ENCODE peak calls at places on chromosomes 1 and 21, in nine cellular contexts. G, P, F, L, Y, X, B, I and O are unnamed samples.

GRCh38 chr1:118116401-118116800 is 68.6 kb downstream of the SPAG17 start:
- DNase-seq in G (no peak), P (no peak), F (no peak), L (no peak), Y (no peak), X (no peak), B (no peak), I (no peak), O (no peak)

GRCh38 chr1:227927971-227928741 is 19.6 kb downstream of the WNT9A start:
- DNase-seq in G (no peak), P (no peak), F (no peak), L (no peak), Y (no peak), X (no peak), B (no peak), I (no peak), O (no peak)

GRCh38 chr1:45864765-45865164 is 61.4 kb downstream of the MAST2 start:
- DNase-seq in G (no peak), P (no peak), F (no peak), L (no peak), Y (no peak), X (no peak), B (no peak), I (no peak), O (no peak)

GRCh38 chr1:17741052-17741451 is 14.1 kb upstream of the ACTL8 start:
- DNase-seq in G (no peak), P (no peak), F (no peak), L (no peak), Y (no peak), X (no peak), B (no peak), I (no peak), O (no peak)

GRCh38 chr1:188166654-188167053 is 1337.9 kb downstream of the PLA2G4A start:
- DNase-seq in G (no peak), P (no peak), F (no peak), L (no peak), Y (no peak), X (no peak), B (no peak), I (no peak), O (no peak)

GRCh38 chr21:45254557-45254930 is 33.2 kb downstream of the POFUT2 start:
- DNase-seq in G (no peak), P (no peak), F (no peak), L (no peak), Y (no peak), X (no peak), B (no peak), I (no peak), O (no peak)

GRCh38 chr1:19754482-19754881 is 45.2 kb downstream of the TMCO4 start:
- DNase-seq in G (no peak), P (no peak), F (no peak), L (no peak), Y (peak; percentile 54), X (no peak), B (no peak), I (no peak), O (no peak)

GRCh38 chr1:62941780-62942179 is 157.8 kb downstream of the ATG4C start:
- DNase-seq in G (no peak), P (no peak), F (no peak), L (no peak), Y (no peak), X (no peak), B (no peak), I (no peak), O (no peak)

GRCh38 chr1:27342391-27342777 is 562 bp downstream of the SYTL1 start:
- DNase-seq in G (no peak), P (no peak), F (no peak), L (peak; percentile 40), Y (no peak), X (no peak), B (no peak), I (no peak), O (no peak)

GRCh38 chr1:45913925-45914501 is 110.6 kb downstream of the MAST2 start:
- DNase-seq in G (no peak), P (no peak), F (no peak), L (no peak), Y (no peak), X (no peak), B (peak; percentile 8), I (no peak), O (no peak)

GRCh38 chr1:228445867-228446584 is 29.4 kb upstream of the TRIM17 start:
- DNase-seq in G (no peak), P (no peak), F (no peak), L (peak; percentile 31), Y (no peak), X (peak; percentile 37), B (peak; percentile 52), I (no peak), O (no peak)

GRCh38 chr1:119081267-119081666 is 59.2 kb downstream of the WARS2 start:
- DNase-seq in G (no peak), P (no peak), F (no peak), L (no peak), Y (no peak), X (peak; percentile 20), B (peak; percentile 11), I (no peak), O (no peak)

GRCh38 chr1:41622859-41623732 is 138.6 kb upstream of the EDN2 start:
- DNase-seq in G (no peak), P (no peak), F (no peak), L (no peak), Y (no peak), X (no peak), B (peak; percentile 23), I (no peak), O (no peak)

GRCh38 chr1:229186373-229187056 is 84.4 kb upstream of the RAB4A start:
- DNase-seq in G (no peak), P (no peak), F (no peak), L (no peak), Y (no peak), X (no peak), B (no peak), I (no peak), O (no peak)

GRCh38 chr1:154404984-154405761 is at the start of gene IL6R:
- DNase-seq in G (peak; percentile 55), P (peak; percentile 68), F (peak; percentile 57), L (peak; percentile 75), Y (peak; percentile 64), X (peak; percentile 96), B (peak; percentile 91), I (peak; percentile 87), O (peak; percentile 89)

GRCh38 chr21:29311802-29312201 is 13.1 kb downstream of the BACH1 start:
- DNase-seq in G (no peak), P (no peak), F (no peak), L (no peak), Y (no peak), X (no peak), B (no peak), I (no peak), O (no peak)

GRCh38 chr1:208895171-208895570 is 651.0 kb upstream of the PLXNA2 start:
- DNase-seq in G (no peak), P (no peak), F (no peak), L (no peak), Y (no peak), X (no peak), B (no peak), I (no peak), O (no peak)

GRCh38 chr1:152942161-152942560 is 4.8 kb upstream of the SPRR5 start:
- DNase-seq in G (no peak), P (no peak), F (no peak), L (no peak), Y (no peak), X (no peak), B (no peak), I (no peak), O (no peak)

GRCh38 chr21:36411301-36411700 is 26.1 kb downstream of the CHAF1B start:
- DNase-seq in G (no peak), P (no peak), F (no peak), L (no peak), Y (no peak), X (no peak), B (no peak), I (no peak), O (no peak)

GRCh38 chr1:245361951-245362350 is 207.2 kb downstream of the KIF26B start:
- DNase-seq in G (no peak), P (no peak), F (no peak), L (no peak), Y (no peak), X (no peak), B (no peak), I (no peak), O (no peak)

GRCh38 chr1:26168410-26169167 is at the start of gene C1orf232:
- DNase-seq in G (no peak), P (no peak), F (no peak), L (no peak), Y (no peak), X (peak; percentile 36), B (no peak), I (no peak), O (no peak)

GRCh38 chr1:212237651-212238050 is 47.6 kb upstream of the PPP2R5A start:
- DNase-seq in G (no peak), P (no peak), F (no peak), L (no peak), Y (no peak), X (peak; percentile 89), B (no peak), I (no peak), O (peak; percentile 79)

GRCh38 chr21:35011681-35012080 is 37.4 kb downstream of the RUNX1 start:
- DNase-seq in G (no peak), P (no peak), F (no peak), L (no peak), Y (no peak), X (no peak), B (peak; percentile 26), I (no peak), O (no peak)